ENCODE peak calls at places on chromosomes 3 and 15, in four cellular contexts. Z, E, D and I are unnamed samples.

GRCh38 chr15:93467327-93467726 is 378.3 kb upstream of the RGMA start:
- DNase-seq in Z (no peak), D (no peak), E (no peak), I (no peak)

GRCh38 chr3:131772278-131772893 is 262.4 kb downstream of the CPNE4 start:
- DNase-seq in Z (no peak), D (no peak), E (no peak), I (no peak)

GRCh38 chr3:55531266-55531665 is 44.2 kb upstream of the WNT5A start:
- DNase-seq in Z (no peak), D (no peak), E (no peak), I (no peak)

GRCh38 chr3:189772584-189772983 is 141.4 kb downstream of the TP63 start:
- DNase-seq in Z (no peak), D (no peak), E (no peak), I (no peak)

GRCh38 chr3:142962520-142963265 is 781 bp downstream of the PAQR9 start:
- DNase-seq in Z (peak), D (no peak), E (peak), I (peak)

GRCh38 chr3:194306109-194306686 is 44.9 kb downstream of the CPN2 start:
- DNase-seq in Z (no peak), D (peak), E (no peak), I (no peak)

GRCh38 chr3:9185701-9186100 is 63.7 kb downstream of the SRGAP3 start:
- DNase-seq in E (no peak), Z (no peak), D (no peak), I (no peak)

GRCh38 chr3:194283218-194284006 is 67.7 kb downstream of the CPN2 start:
- DNase-seq in E (peak), D (no peak), Z (peak), I (no peak)

GRCh38 chr15:20671665-20672064 is 130.1 kb upstream of the GOLGA6L6 start:
- DNase-seq in Z (no peak), D (no peak), E (no peak), I (no peak)

GRCh38 chr3:69806735-69807438 is 67.6 kb downstream of the MITF start:
- DNase-seq in D (no peak), E (no peak), Z (no peak), I (no peak)

GRCh38 chr15:43516185-43516584 is 1.2 kb upstream of the MAP1A start:
- DNase-seq in Z (peak), D (no peak), E (no peak), I (no peak)

GRCh38 chr15:64681424-64682024 is 93.9 kb downstream of the RBPMS2 start:
- DNase-seq in E (peak), Z (peak), D (peak), I (peak)

GRCh38 chr3:171813897-171814460 is 3.7 kb upstream of the PLD1 start:
- DNase-seq in Z (no peak), D (peak), E (no peak), I (peak)

GRCh38 chr3:178472941-178473340 is 63.3 kb upstream of the KCNMB2 start:
- DNase-seq in Z (no peak), D (no peak), E (no peak), I (no peak)

GRCh38 chr3:183391460-183391859 is 37.0 kb downstream of the MCF2L2 start:
- DNase-seq in E (no peak), Z (no peak), D (no peak), I (no peak)

GRCh38 chr15:51775967-51776816 is 24.8 kb downstream of the TMOD2 start:
- DNase-seq in E (peak), D (peak), Z (peak), I (peak)

GRCh38 chr3:105786988-105787387 is 81.8 kb downstream of the CBLB start:
- DNase-seq in Z (no peak), E (no peak), D (no peak), I (no peak)

GRCh38 chr15:51218249-51218648 is 120.1 kb downstream of the CYP19A1 start:
- DNase-seq in Z (no peak), E (no peak), D (no peak), I (no peak)

GRCh38 chr3:122343654-122344053 is 18.6 kb downstream of the CSTA start:
- DNase-seq in D (no peak), Z (no peak), E (no peak), I (no peak)

GRCh38 chr15:96332854-96333193 is 2.3 kb downstream of the NR2F2 start:
- DNase-seq in D (no peak), E (no peak), Z (no peak), I (no peak)

GRCh38 chr3:42070089-42070885 is 20.9 kb upstream of the TRAK1 start:
- DNase-seq in D (no peak), Z (no peak), E (no peak), I (no peak)

GRCh38 chr3:102471001-102471400 is 36.2 kb downstream of the ZPLD1 start:
- DNase-seq in Z (no peak), E (peak), D (no peak), I (no peak)

GRCh38 chr15:31065824-31066223 is 35.7 kb downstream of the TRPM1 start:
- DNase-seq in D (no peak), E (no peak), Z (no peak), I (no peak)

GRCh38 chr3:53890726-53891499 is 746 bp downstream of the SELENOK start:
- DNase-seq in E (no peak), Z (peak), D (peak), I (peak)

GRCh38 chr3:117630885-117631284 is 921.3 kb downstream of the TUSC7 start:
- DNase-seq in D (no peak), E (no peak), Z (no peak), I (no peak)

GRCh38 chr15:52440414-52440813 is 88.3 kb downstream of the MYO5A start:
- DNase-seq in Z (no peak), D (peak), E (no peak), I (no peak)

GRCh38 chr3:14290631-14291385 is 111.6 kb upstream of the SLC6A6 start:
- DNase-seq in E (no peak), D (no peak), Z (peak), I (no peak)

DNA sequence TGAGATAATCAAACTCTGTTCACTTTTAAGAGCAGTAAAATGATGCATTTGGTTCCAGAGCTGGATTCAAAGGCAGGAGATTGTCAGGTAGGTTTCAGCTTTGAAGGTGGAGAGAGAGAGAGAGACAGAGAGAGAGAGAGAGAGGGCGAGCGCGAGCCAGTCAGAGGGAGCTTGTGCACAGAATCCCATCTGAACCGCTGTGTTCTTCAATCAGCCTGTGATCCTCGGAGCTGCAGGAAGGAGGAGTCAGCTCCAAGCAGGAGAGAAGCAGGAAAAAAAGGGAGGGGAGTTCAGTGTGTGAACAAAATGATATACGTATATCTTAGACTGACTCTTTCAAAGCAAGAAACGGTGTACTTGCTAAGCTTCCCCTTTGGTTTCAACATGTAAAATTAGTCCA is at the start of gene GPR149:
- DNase-seq in Z (peak), E (peak), D (no peak), I (no peak)
- TF ChIP-seq CTCF in Z (no peak), E (no peak), D (no peak), I (no peak)

DNA sequence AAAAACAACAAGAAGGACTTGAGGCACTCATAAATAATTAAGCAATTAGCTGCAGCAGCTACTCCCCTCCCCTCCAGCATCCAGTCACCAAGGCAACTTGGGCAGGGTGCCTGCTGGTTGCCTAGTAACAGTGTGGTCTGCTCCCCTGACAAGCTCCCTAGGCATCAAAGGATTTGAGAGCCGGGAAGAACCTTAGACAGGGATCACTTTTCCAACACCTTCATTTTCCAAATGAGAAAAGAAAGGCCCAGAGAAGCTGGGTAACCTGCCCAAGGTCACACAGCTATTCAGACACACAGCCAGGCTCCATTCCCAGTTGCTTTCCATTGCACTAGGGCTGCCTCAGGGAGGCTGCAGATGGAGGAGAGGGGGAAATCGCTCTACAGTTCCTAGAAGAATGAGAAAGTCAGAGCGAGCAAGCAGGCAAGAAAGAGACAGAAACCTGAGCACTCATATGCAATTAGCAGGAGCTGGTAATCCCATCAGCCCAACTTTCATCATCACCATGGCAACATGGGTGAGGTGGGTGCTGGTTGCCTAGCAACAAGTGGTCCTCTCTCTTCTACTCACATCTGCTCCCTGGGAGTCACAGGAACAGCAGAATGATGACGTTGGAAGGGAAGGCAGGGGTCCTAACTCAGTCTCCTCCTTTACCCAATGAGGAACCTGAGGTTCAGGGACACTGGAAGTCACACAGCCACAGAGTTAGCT is 3.6 kb upstream of the EIF4E3 start:
- DNase-seq in E (peak), Z (no peak), D (peak), I (no peak)
- TF ChIP-seq CTCF in E (no peak), Z (no peak), D (no peak), I (no peak)

GRCh38 chr3:49469876-49470713 is at the start of gene DAG1:
- DNase-seq in E (peak), D (peak), Z (peak), I (peak)
- TF ChIP-seq CTCF in E (no peak), D (no peak), Z (no peak), I (no peak)

GRCh38 chr3:32262201-32262600 is 23.7 kb downstream of the CMTM8 start:
- DNase-seq in E (no peak), D (no peak), Z (no peak), I (no peak)
- TF ChIP-seq CTCF in E (no peak), D (no peak), Z (no peak), I (no peak)

GRCh38 chr15:100914876-100915275 is 4.3 kb upstream of the LRRK1 start:
- DNase-seq in D (no peak), E (no peak), Z (no peak), I (no peak)
- TF ChIP-seq CTCF in D (no peak), E (no peak), Z (no peak), I (no peak)

GRCh38 chr3:38163117-38163870 is 2.0 kb upstream of the OXSR1 start:
- DNase-seq in Z (no peak), D (peak), E (no peak), I (no peak)
- TF ChIP-seq CTCF in Z (no peak), D (peak), E (no peak), I (no peak)

GRCh38 chr15:62241135-62241770 is 76.2 kb upstream of the C2CD4B start:
- DNase-seq in Z (peak), D (no peak), E (peak), I (no peak)
- TF ChIP-seq CTCF in Z (peak), D (no peak), E (peak), I (no peak)

GRCh38 chr15:40695469-40695910 is 516 bp downstream of the RAD51 start:
- DNase-seq in D (peak), Z (no peak), E (no peak), I (peak)
- TF ChIP-seq CTCF in D (no peak), Z (no peak), E (no peak), I (no peak)